ENCODE peak calls at places on chromosomes 1 and 21, in eight cellular contexts. P is foreskin keratinocyte, Z is left ventricle myocardium inferior, V is tibial artery, H is upper lobe of right lung, W is Calu3, N is neural progenitor cell, R is spleen. B is an unnamed sample.
A peak's percentile ranks its signal among the peaks of the same experiment; 100 is the strongest.

GRCh38 chr1:116128669-116129068 is 17.5 kb downstream of the MAB21L3 start:
- DNase-seq in P (no peak), Z (no peak), V (no peak), H (no peak), W (no peak), N (no peak), R (no peak), B (no peak)

GRCh38 chr1:221097479-221098281 is 218.4 kb downstream of the HLX start:
- DNase-seq in P (no peak), Z (no peak), V (no peak), H (no peak), W (no peak), N (no peak), R (no peak), B (no peak)

GRCh38 chr1:18957532-18958295 is 1.2 kb upstream of the IFFO2 start:
- DNase-seq in P (no peak), Z (no peak), V (no peak), H (no peak), W (peak; percentile 82), N (no peak), R (peak; percentile 74), B (no peak)

GRCh38 chr1:207050428-207050767 is 610 bp downstream of the YOD1 start:
- DNase-seq in P (no peak), Z (no peak), V (no peak), H (no peak), W (no peak), N (peak; percentile 72), R (no peak), B (no peak)

GRCh38 chr1:75796376-75797272 is at the start of gene MSH4:
- DNase-seq in P (no peak), Z (no peak), V (no peak), H (no peak), W (no peak), N (no peak), R (peak; percentile 79), B (no peak)

GRCh38 chr1:35855016-35855700 is 27.9 kb upstream of the AGO1 start:
- DNase-seq in P (no peak), Z (no peak), V (no peak), H (no peak), W (no peak), N (peak; percentile 21), R (no peak), B (peak; percentile 83)

GRCh38 chr1:173195596-173196088 is 11.5 kb downstream of the TNFSF4 start:
- DNase-seq in P (no peak), Z (no peak), V (no peak), H (peak; percentile 45), W (no peak), N (no peak), R (peak; percentile 71), B (no peak)

GRCh38 chr1:20836230-20836629 is 49.1 kb upstream of the HP1BP3 start:
- DNase-seq in P (no peak), Z (no peak), V (no peak), H (no peak), W (no peak), N (no peak), R (no peak), B (no peak)

GRCh38 chr1:57752847-57753246 is 329.0 kb upstream of the DAB1 start:
- DNase-seq in P (no peak), Z (no peak), V (no peak), H (no peak), W (no peak), N (no peak), R (no peak), B (no peak)

GRCh38 chr1:69410893-69411292 is 156.8 kb upstream of the LRRC7 start:
- DNase-seq in P (no peak), Z (no peak), V (no peak), H (no peak), W (no peak), N (no peak), R (no peak), B (no peak)

DNA sequence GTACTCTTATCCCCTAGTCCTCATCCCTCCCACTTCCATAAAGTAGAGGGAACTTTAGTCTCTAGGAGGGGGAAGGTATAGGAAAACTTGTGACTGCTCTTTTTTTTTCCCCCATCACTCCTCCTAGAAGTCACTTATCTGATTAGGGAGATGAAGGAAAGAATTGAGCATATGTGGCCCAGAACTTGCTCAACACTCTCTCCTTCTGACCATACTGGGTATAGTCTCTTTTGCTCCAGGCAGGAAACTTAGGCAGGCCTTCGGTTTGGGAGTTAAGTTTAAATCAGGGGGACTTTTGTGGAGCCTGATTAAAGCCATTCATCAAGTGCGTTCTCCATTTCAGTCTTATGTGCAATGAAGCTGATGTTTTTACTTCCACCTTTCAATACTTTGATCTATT is 5.8 kb downstream of the UBE2U start:
- DNase-seq in P (no peak), Z (no peak), V (no peak), H (no peak), W (no peak), N (no peak), R (no peak), B (no peak)
- TF ChIP-seq CTCF in P (peak; percentile 14), Z (no peak), V (no peak), H (no peak), W (no peak), N (no peak), R (no peak), B (peak; percentile 12)

DNA sequence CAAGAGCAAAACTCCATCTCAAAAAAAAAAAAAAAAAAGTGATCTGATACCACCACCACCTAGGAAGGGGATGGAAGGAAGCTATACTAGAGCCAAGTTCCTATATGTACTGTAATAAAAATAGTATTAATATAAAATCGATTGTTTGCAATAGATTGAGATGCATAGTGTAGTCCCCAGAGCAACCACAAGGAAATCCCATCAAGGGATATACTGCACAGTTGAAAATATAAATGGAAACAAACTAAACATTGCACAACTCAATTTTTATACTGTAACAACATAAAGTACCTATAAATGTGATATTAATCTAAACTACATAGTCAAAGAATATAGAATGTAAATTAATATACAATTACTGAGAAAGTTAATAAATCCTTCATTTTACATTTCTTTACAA is 20.9 kb upstream of the PSMG1 start:
- DNase-seq in P (no peak), Z (no peak), V (no peak), H (no peak), W (no peak), N (no peak), R (no peak), B (no peak)
- TF ChIP-seq CTCF in P (no peak), Z (peak; percentile 23), V (peak; percentile 14), H (peak; percentile 19), W (no peak), N (peak; percentile 9), R (no peak), B (no peak)

GRCh38 chr1:21939650-21940374 is 2.7 kb upstream of the HSPG2 start:
- DNase-seq in P (peak; percentile 94), Z (peak; percentile 89), V (peak; percentile 91), H (peak; percentile 82), W (peak; percentile 71), N (no peak), R (no peak), B (peak; percentile 75)
- TF ChIP-seq CTCF in P (peak; percentile 77), Z (peak; percentile 72), V (peak; percentile 64), H (peak; percentile 48), W (no peak), N (no peak), R (peak; percentile 55), B (peak; percentile 50)

GRCh38 chr1:200556005-200556404 is 64.5 kb downstream of the KIF14 start:
- DNase-seq in P (no peak), Z (no peak), V (no peak), H (no peak), W (no peak), N (peak; percentile 41), R (no peak), B (no peak)
- TF ChIP-seq CTCF in P (peak; percentile 39), Z (no peak), V (no peak), H (no peak), W (no peak), N (peak; percentile 48), R (no peak), B (peak; percentile 45)

GRCh38 chr1:203628185-203628996 is 1.8 kb downstream of the ATP2B4 start:
- DNase-seq in P (peak; percentile 65), Z (peak; percentile 30), V (peak; percentile 68), H (peak; percentile 81), W (no peak), N (peak; percentile 89), R (peak; percentile 80), B (peak; percentile 61)
- TF ChIP-seq CTCF in P (peak; percentile 39), Z (peak; percentile 30), V (peak; percentile 16), H (no peak), W (no peak), N (peak; percentile 51), R (no peak), B (no peak)

GRCh38 chr21:36909423-36909822 is 57.0 kb downstream of the HLCS start:
- DNase-seq in P (no peak), Z (no peak), V (no peak), H (no peak), W (peak; percentile 37), N (no peak), R (no peak), B (no peak)

GRCh38 chr21:36904093-36904666 is 62.3 kb downstream of the HLCS start:
- DNase-seq in P (no peak), Z (no peak), V (no peak), H (no peak), W (no peak), N (no peak), R (no peak), B (no peak)

GRCh38 chr21:36909901-36910561 is 56.4 kb downstream of the HLCS start:
- DNase-seq in P (peak; percentile 95), Z (no peak), V (no peak), H (no peak), W (peak; percentile 31), N (no peak), R (no peak), B (no peak)

GRCh38 chr21:36910581-36911307 is 55.7 kb downstream of the HLCS start:
- DNase-seq in P (no peak), Z (no peak), V (no peak), H (no peak), W (no peak), N (no peak), R (no peak), B (no peak)

DNA sequence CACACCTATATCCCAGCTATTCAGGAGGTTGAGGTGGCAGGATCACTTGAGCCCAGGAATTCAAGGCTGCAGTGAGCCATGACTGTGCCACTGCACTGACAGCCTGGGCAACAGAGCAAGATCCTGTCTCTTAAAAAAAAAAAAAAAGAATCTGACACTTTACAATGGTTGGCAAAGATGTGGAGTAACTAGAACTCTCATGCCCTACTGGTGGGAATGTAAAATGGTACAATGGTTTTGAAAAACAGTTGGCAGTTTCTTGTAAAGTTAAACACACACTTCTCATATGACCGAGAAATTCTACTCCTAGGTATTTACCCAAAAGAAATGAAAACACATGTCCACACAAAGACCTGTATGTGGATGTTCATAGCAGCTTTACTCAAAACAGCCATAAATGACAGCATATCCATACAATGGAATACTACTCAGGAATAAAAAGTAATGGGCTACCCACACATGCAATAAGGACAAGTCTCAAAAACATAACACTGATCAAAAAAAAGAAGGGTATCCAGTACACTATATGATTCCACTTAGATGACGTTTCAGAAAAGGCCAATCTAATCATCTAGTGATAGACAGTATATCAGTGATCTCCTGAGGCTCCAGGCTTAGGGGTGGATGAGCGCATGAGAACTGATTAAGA is 58.1 kb downstream of the HLCS start:
- DNase-seq in P (no peak), Z (no peak), V (no peak), H (no peak), W (no peak), N (no peak), R (no peak), B (no peak)
- TF ChIP-seq CTCF in P (peak; percentile 39), Z (no peak), V (no peak), H (no peak), W (no peak), N (no peak), R (no peak), B (no peak)

B was measured in WERI-Rb-1.